ENCODE peak calls at places on chromosomes 3 and 15, in four cellular contexts. J is left ventricle myocardium superior, G is foreskin melanocyte, P is GM23338. F is an unnamed sample.

GRCh38 chr15:85570331-85570730 is 189.9 kb downstream of the AKAP13 start:
- DNase-seq in J (no peak), G (no peak), P (no peak), F (no peak)

GRCh38 chr15:85676332-85676731 is 118.4 kb downstream of the KLHL25 start:
- DNase-seq in J (no peak), G (no peak), P (no peak), F (no peak)

GRCh38 chr3:4413467-4413866 is 53.6 kb downstream of the SUMF1 start:
- DNase-seq in J (no peak), G (no peak), P (no peak), F (no peak)

GRCh38 chr3:9061634-9062033 is 98.4 kb upstream of the RAD18 start:
- DNase-seq in J (no peak), G (no peak), P (no peak), F (no peak)

GRCh38 chr3:29493109-29493508 is 212.2 kb downstream of the RBMS3 start:
- DNase-seq in J (no peak), G (no peak), P (no peak), F (no peak)

GRCh38 chr3:193897288-193897687 is 238.7 kb upstream of the HES1 start:
- DNase-seq in J (peak; percentile 77), G (no peak), P (no peak), F (no peak)

GRCh38 chr3:45002680-45003079 is 23.4 kb upstream of the CLEC3B start:
- DNase-seq in J (peak; percentile 43), G (no peak), P (no peak), F (no peak)

GRCh38 chr3:56783644-56784451 is 17.9 kb downstream of the ARHGEF3 start:
- DNase-seq in J (no peak), G (no peak), P (no peak), F (peak; percentile 52)

GRCh38 chr3:196193738-196194541 is 17.3 kb downstream of the ZDHHC19 start:
- DNase-seq in J (peak; percentile 91), G (no peak), P (no peak), F (no peak)

GRCh38 chr3:114418724-114419543 is 125.1 kb downstream of the TIGIT start:
- DNase-seq in J (no peak), G (peak; percentile 63), P (peak; percentile 82), F (no peak)

GRCh38 chr3:11543141-11543947 is 100.4 kb downstream of the VGLL4 start:
- DNase-seq in J (no peak), G (no peak), P (no peak), F (no peak)

GRCh38 chr3:170753421-170754344 is 116.3 kb downstream of the RPL22L1 start:
- DNase-seq in J (no peak), G (no peak), P (no peak), F (no peak)

GRCh38 chr3:31724144-31724543 is 191.4 kb downstream of the STT3B start:
- DNase-seq in J (no peak), G (no peak), P (peak; percentile 78), F (no peak)

GRCh38 chr3:44509985-44510360 is 32.5 kb upstream of the ZNF445 start:
- DNase-seq in J (no peak), G (no peak), P (no peak), F (no peak)

GRCh38 chr3:32472716-32473115 is 29.9 kb downstream of the CMTM6 start:
- DNase-seq in J (no peak), G (no peak), P (no peak), F (no peak)

GRCh38 chr15:65102912-65103311 is 12.1 kb downstream of the UBAP1L start:
- DNase-seq in J (no peak), G (no peak), P (no peak), F (no peak)

F was measured in T follicular helper cell.